ENCODE peak calls at places on chromosome 12, in five cellular contexts. Y is activated CD8-positive, alpha-beta T cell treated with anti-CD3 and anti-CD28 coated beads, Interleukin-2, amount 10 ng/mL, durations not matched to agents 7 days and 5 days; K is astrocyte of the spinal cord; C is activated CD8-positive, alpha-beta memory T cell treated with anti-CD3 and anti-CD28 coated beads, Interleukin-2, amount 50 U/mL, for 4 hours; M is NCI-H1694. B is an unnamed sample.

GRCh38 chr12:99454539-99455172 is 192.9 kb upstream of the GARIN6 start:
- DNase-seq in Y (no peak), K (no peak), C (no peak), M (no peak), B (peak; percentile 9)

GRCh38 chr12:105955976-105956375 is 182.8 kb downstream of the NUAK1 start:
- DNase-seq in Y (no peak), K (no peak), C (no peak), M (no peak), B (no peak)

GRCh38 chr12:47909839-47910465 is 5.2 kb upstream of the VDR start:
- DNase-seq in Y (no peak), K (no peak), C (no peak), M (no peak), B (no peak)

GRCh38 chr12:88202500-88202899 is 60.4 kb downstream of the TMTC3 start:
- DNase-seq in Y (no peak), K (no peak), C (no peak), M (no peak), B (no peak)

GRCh38 chr12:123085730-123086487 is 65.0 kb downstream of the PITPNM2 start:
- DNase-seq in Y (no peak), K (peak; percentile 36), C (no peak), M (peak; percentile 13), B (no peak)

GRCh38 chr12:10521555-10521954 is 15.9 kb downstream of the EIF2S3B start:
- DNase-seq in Y (no peak), K (no peak), C (no peak), M (no peak), B (no peak)

GRCh38 chr12:120132437-120132836 is 15.9 kb upstream of the RAB35 start:
- DNase-seq in Y (no peak), K (no peak), C (no peak), M (no peak), B (no peak)

GRCh38 chr12:19301223-19301622 is 138.1 kb upstream of the AEBP2 start:
- DNase-seq in Y (no peak), K (no peak), C (no peak), M (no peak), B (no peak)

GRCh38 chr12:25377475-25378179 is 126.9 kb upstream of the KRAS start:
- DNase-seq in Y (peak; percentile 56), K (peak; percentile 40), C (no peak), M (no peak), B (peak; percentile 48)

GRCh38 chr12:88624911-88625310 is 44.6 kb upstream of the KITLG start:
- DNase-seq in Y (no peak), K (peak; percentile 13), C (no peak), M (no peak), B (peak; percentile 80)

GRCh38 chr12:110424237-110424636 is 20.7 kb upstream of the ANAPC7 start:
- DNase-seq in Y (no peak), K (no peak), C (no peak), M (no peak), B (no peak)

GRCh38 chr12:39441963-39442894 is 691 bp downstream of the KIF21A start:
- DNase-seq in Y (peak; percentile 50), K (peak; percentile 27), C (peak; percentile 65), M (peak; percentile 20), B (peak; percentile 11)

GRCh38 chr12:47356129-47356622 is 276.4 kb upstream of the AMIGO2 start:
- DNase-seq in Y (peak; percentile 31), K (no peak), C (no peak), M (no peak), B (no peak)

GRCh38 chr12:132302466-132303358 is 26.7 kb downstream of the GALNT9 start:
- DNase-seq in Y (no peak), K (no peak), C (no peak), M (no peak), B (no peak)

GRCh38 chr12:79373896-79374499 is 316.8 kb downstream of the PAWR start:
- DNase-seq in Y (peak; percentile 20), K (peak; percentile 29), C (no peak), M (peak; percentile 36), B (peak; percentile 41)

GRCh38 chr12:98903875-98904274 is 258.8 kb downstream of the APAF1 start:
- DNase-seq in Y (no peak), K (no peak), C (no peak), M (no peak), B (no peak)

GRCh38 chr12:94929780-94930179 is 73.7 kb downstream of the NDUFA12 start:
- DNase-seq in Y (no peak), K (no peak), C (no peak), M (no peak), B (no peak)

GRCh38 chr12:81141220-81141619 is 63.3 kb downstream of the ACSS3 start:
- DNase-seq in Y (no peak), K (no peak), C (no peak), M (no peak), B (no peak)

GRCh38 chr12:6334940-6335450 is 6.9 kb downstream of the TNFRSF1A start:
- DNase-seq in Y (no peak), K (no peak), C (no peak), M (no peak), B (no peak)

GRCh38 chr12:72432037-72432604 is 160.0 kb downstream of the TRHDE start:
- DNase-seq in Y (no peak), K (no peak), C (no peak), M (no peak), B (no peak)

GRCh38 chr12:91778938-91779400 is 366.7 kb downstream of the BTG1 start:
- DNase-seq in Y (peak; percentile 49), K (peak; percentile 86), C (peak; percentile 46), M (no peak), B (peak; percentile 93)

GRCh38 chr12:46535907-46536306 is 163.3 kb upstream of the SLC38A2 start:
- DNase-seq in Y (no peak), K (no peak), C (no peak), M (no peak), B (no peak)

B was measured in fibroblast of lung.